ENCODE peak calls at places on chromosomes 2 and 18, in four cellular contexts. One of them, this sample, is unnamed.

GRCh38 chr18:11500153-11501122 is 109.0 kb upstream of the SLC35G4 start:
- DNase-seq in MM.1S: peak
- DNase-seq in ovary: no peak
- DNase-seq in SK-N-SH: no peak
- DNase-seq in this sample: no peak

GRCh38 chr18:66495844-66496243 is 108.0 kb downstream of the CDH19 start:
- DNase-seq in ovary: no peak
- DNase-seq in MM.1S: peak
- DNase-seq in SK-N-SH: peak
- DNase-seq in this sample: peak

GRCh38 chr2:192029089-192029488 is 165.6 kb downstream of the TMEFF2 start:
- DNase-seq in MM.1S: no peak
- DNase-seq in SK-N-SH: no peak
- DNase-seq in ovary: no peak
- DNase-seq in this sample: no peak

GRCh38 chr2:197306691-197307030 is 3.9 kb downstream of the ANKRD44 start:
- DNase-seq in SK-N-SH: no peak
- DNase-seq in MM.1S: peak
- DNase-seq in ovary: no peak
- DNase-seq in this sample: peak

GRCh38 chr18:12765127-12765526 is 62.3 kb downstream of the PSMG2 start:
- DNase-seq in MM.1S: no peak
- DNase-seq in SK-N-SH: no peak
- DNase-seq in ovary: no peak
- DNase-seq in this sample: no peak

GRCh38 chr2:138079976-138080375 is 115.7 kb downstream of the HNMT start:
- DNase-seq in ovary: no peak
- DNase-seq in SK-N-SH: no peak
- DNase-seq in MM.1S: no peak
- DNase-seq in this sample: no peak

GRCh38 chr2:99524056-99524455 is 34.2 kb upstream of the REV1 start:
- DNase-seq in MM.1S: no peak
- DNase-seq in SK-N-SH: no peak
- DNase-seq in ovary: no peak
- DNase-seq in this sample: no peak

GRCh38 chr18:9323750-9324445 is 10.7 kb upstream of the TWSG1 start:
- DNase-seq in SK-N-SH: no peak
- DNase-seq in ovary: no peak
- DNase-seq in MM.1S: no peak
- DNase-seq in this sample: no peak

GRCh38 chr2:144453039-144453336 is 66.9 kb downstream of the ZEB2 start:
- DNase-seq in SK-N-SH: no peak
- DNase-seq in MM.1S: no peak
- DNase-seq in ovary: no peak
- DNase-seq in this sample: no peak

GRCh38 chr2:101745711-101746694 is 48.5 kb downstream of the MAP4K4 start:
- DNase-seq in MM.1S: no peak
- DNase-seq in SK-N-SH: no peak
- DNase-seq in ovary: no peak
- DNase-seq in this sample: no peak

GRCh38 chr2:168244318-168244717 is 3.1 kb downstream of the STK39 start:
- DNase-seq in MM.1S: no peak
- DNase-seq in ovary: no peak
- DNase-seq in SK-N-SH: no peak
- DNase-seq in this sample: no peak

GRCh38 chr2:127624321-127625145 is 21.4 kb upstream of the GPR17 start:
- DNase-seq in SK-N-SH: no peak
- DNase-seq in ovary: peak
- DNase-seq in MM.1S: no peak
- DNase-seq in this sample: no peak

GRCh38 chr2:174951746-174952145 is 53.4 kb downstream of the CHN1 start:
- DNase-seq in ovary: no peak
- DNase-seq in MM.1S: no peak
- DNase-seq in SK-N-SH: no peak
- DNase-seq in this sample: no peak

GRCh38 chr2:3008551-3009498 is 368.8 kb downstream of the EIPR1 start:
- DNase-seq in MM.1S: no peak
- DNase-seq in ovary: no peak
- DNase-seq in SK-N-SH: peak
- DNase-seq in this sample: no peak

GRCh38 chr2:99692785-99693184 is 203.0 kb upstream of the REV1 start:
- DNase-seq in MM.1S: no peak
- DNase-seq in SK-N-SH: no peak
- DNase-seq in ovary: no peak
- DNase-seq in this sample: no peak

GRCh38 chr2:241794250-241794823 is 14.7 kb upstream of the NEU4 start:
- DNase-seq in SK-N-SH: no peak
- DNase-seq in ovary: peak
- DNase-seq in MM.1S: no peak
- DNase-seq in this sample: no peak

GRCh38 chr18:24068945-24069693 is 54.6 kb downstream of the TTC39C start:
- DNase-seq in ovary: no peak
- DNase-seq in MM.1S: no peak
- DNase-seq in SK-N-SH: no peak
- DNase-seq in this sample: no peak

GRCh38 chr18:10797882-10798281 is 272.1 kb downstream of the NAPG start:
- DNase-seq in SK-N-SH: no peak
- DNase-seq in MM.1S: peak
- DNase-seq in ovary: no peak
- DNase-seq in this sample: no peak

GRCh38 chr2:149741646-149742045 is 154.1 kb upstream of the MMADHC start:
- DNase-seq in MM.1S: no peak
- DNase-seq in SK-N-SH: no peak
- DNase-seq in ovary: no peak
- DNase-seq in this sample: no peak

GRCh38 chr2:42875880-42876279 is 83.5 kb upstream of the HAAO start:
- DNase-seq in ovary: no peak
- DNase-seq in SK-N-SH: no peak
- DNase-seq in MM.1S: no peak
- DNase-seq in this sample: no peak

GRCh38 chr18:10299686-10300085 is 154.7 kb upstream of the APCDD1 start:
- DNase-seq in MM.1S: no peak
- DNase-seq in SK-N-SH: no peak
- DNase-seq in ovary: no peak
- DNase-seq in this sample: no peak

GRCh38 chr2:148987286-148987685 is 51.2 kb upstream of the LYPD6B start:
- DNase-seq in MM.1S: no peak
- DNase-seq in ovary: no peak
- DNase-seq in SK-N-SH: no peak
- DNase-seq in this sample: no peak

GRCh38 chr2:239743206-239743605 is 281.9 kb downstream of the NDUFA10 start:
- DNase-seq in MM.1S: no peak
- DNase-seq in ovary: no peak
- DNase-seq in SK-N-SH: no peak
- DNase-seq in this sample: no peak

GRCh38 chr2:136901732-136902131 is 136.4 kb downstream of the THSD7B start:
- DNase-seq in MM.1S: no peak
- DNase-seq in SK-N-SH: no peak
- DNase-seq in ovary: no peak
- DNase-seq in this sample: no peak

GRCh38 chr2:204892506-204893255 is 347.4 kb downstream of the PARD3B start:
- DNase-seq in MM.1S: no peak
- DNase-seq in ovary: no peak
- DNase-seq in SK-N-SH: no peak
- DNase-seq in this sample: no peak

GRCh38 chr2:113838744-113839444 is 51.0 kb upstream of the ACTR3 start:
- DNase-seq in SK-N-SH: no peak
- DNase-seq in ovary: no peak
- DNase-seq in MM.1S: no peak
- DNase-seq in this sample: no peak

GRCh38 chr2:62725712-62726055 is 20.2 kb downstream of the EHBP1 start:
- DNase-seq in MM.1S: no peak
- DNase-seq in SK-N-SH: no peak
- DNase-seq in ovary: no peak
- DNase-seq in this sample: no peak

GRCh38 chr2:229733606-229734205 is 19.4 kb upstream of the DNER start:
- DNase-seq in ovary: no peak
- DNase-seq in SK-N-SH: no peak
- DNase-seq in MM.1S: no peak
- DNase-seq in this sample: no peak

GRCh38 chr2:5720426-5720825 is 28.2 kb downstream of the SOX11 start:
- DNase-seq in ovary: no peak
- DNase-seq in MM.1S: no peak
- DNase-seq in SK-N-SH: no peak
- DNase-seq in this sample: no peak

GRCh38 chr2:201414099-201415023 is 36.9 kb downstream of the TRAK2 start:
- DNase-seq in ovary: no peak
- DNase-seq in MM.1S: peak
- DNase-seq in SK-N-SH: no peak
- DNase-seq in this sample: no peak

GRCh38 chr2:88874063-88874657 is 182.7 kb downstream of the RPIA start:
- DNase-seq in ovary: no peak
- DNase-seq in MM.1S: peak
- DNase-seq in SK-N-SH: peak
- DNase-seq in this sample: no peak

GRCh38 chr2:3605013-3605961 is 10.4 kb downstream of the COLEC11 start:
- DNase-seq in MM.1S: no peak
- DNase-seq in SK-N-SH: peak
- DNase-seq in ovary: peak
- DNase-seq in this sample: peak

GRCh38 chr2:240855670-240856069 is 13.0 kb upstream of the AGXT start:
- DNase-seq in MM.1S: no peak
- DNase-seq in ovary: no peak
- DNase-seq in SK-N-SH: no peak
- DNase-seq in this sample: no peak

GRCh38 chr2:150601280-150602038 is 114.0 kb upstream of the RND3 start:
- DNase-seq in SK-N-SH: no peak
- DNase-seq in MM.1S: no peak
- DNase-seq in ovary: no peak
- DNase-seq in this sample: no peak

GRCh38 chr2:133773862-133774674 is 205.8 kb upstream of the NCKAP5 start:
- DNase-seq in MM.1S: no peak
- DNase-seq in ovary: no peak
- DNase-seq in SK-N-SH: no peak
- DNase-seq in this sample: no peak

GRCh38 chr2:237228226-237228625 is 142.5 kb downstream of the COPS8 start:
- DNase-seq in ovary: no peak
- DNase-seq in SK-N-SH: no peak
- DNase-seq in MM.1S: no peak
- DNase-seq in this sample: no peak

GRCh38 chr2:28958689-28959088 is 22.4 kb upstream of the TOGARAM2 start:
- DNase-seq in SK-N-SH: peak
- DNase-seq in MM.1S: peak
- DNase-seq in ovary: peak
- DNase-seq in this sample: peak

GRCh38 chr2:156322103-156322671 is 10.3 kb downstream of the NR4A2 start:
- DNase-seq in MM.1S: no peak
- DNase-seq in ovary: no peak
- DNase-seq in SK-N-SH: no peak
- DNase-seq in this sample: no peak

GRCh38 chr2:235027558-235028214 is 75.9 kb downstream of the SH3BP4 start:
- DNase-seq in ovary: no peak
- DNase-seq in MM.1S: no peak
- DNase-seq in SK-N-SH: no peak
- DNase-seq in this sample: no peak
- H3K4me3 ChIP-seq in ovary: no peak
- H3K4me3 ChIP-seq in MM.1S: no peak
- H3K4me3 ChIP-seq in SK-N-SH: no peak
- H3K4me3 ChIP-seq in this sample: no peak

DNA sequence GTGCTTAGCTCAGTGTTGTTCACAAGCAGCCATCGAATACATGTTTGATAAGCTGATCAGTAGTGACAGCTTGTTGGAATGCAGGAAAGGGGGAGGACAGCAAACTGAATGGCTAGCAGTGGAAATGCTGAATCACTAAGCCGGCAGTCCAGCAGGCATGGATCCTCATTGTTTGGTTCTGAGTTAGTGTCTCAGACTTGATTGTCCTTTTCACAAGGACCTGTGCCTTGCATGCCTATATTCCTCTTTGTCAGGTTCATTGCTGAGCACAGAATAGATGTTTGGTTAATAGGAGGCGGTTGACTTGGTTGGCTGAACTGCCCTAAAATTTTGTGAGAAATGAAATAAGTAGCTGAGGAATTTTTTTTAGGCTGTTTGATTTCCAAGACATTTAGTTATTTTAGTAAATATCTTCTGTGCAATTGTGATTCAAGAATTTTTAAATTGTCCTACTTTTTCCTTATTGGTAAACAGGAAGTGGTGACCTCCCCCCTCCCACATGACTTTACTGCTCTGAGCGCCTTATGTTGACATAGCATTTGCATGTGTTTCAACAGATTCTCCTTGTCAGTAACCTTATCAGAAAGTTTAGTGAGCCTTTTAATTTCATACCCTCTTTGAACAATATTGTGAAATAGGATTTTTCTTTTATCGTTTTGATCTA is 21.4 kb upstream of the STON1 start:
- DNase-seq in SK-N-SH: no peak
- DNase-seq in ovary: no peak
- DNase-seq in MM.1S: no peak
- DNase-seq in this sample: no peak
- H3K27ac ChIP-seq in SK-N-SH: peak
- H3K27ac ChIP-seq in ovary: peak
- H3K27ac ChIP-seq in MM.1S: no peak
- H3K27ac ChIP-seq in this sample: peak

GRCh38 chr2:176681584-176682115 is 412.4 kb downstream of the MTX2 start:
- DNase-seq in SK-N-SH: no peak
- DNase-seq in ovary: no peak
- DNase-seq in MM.1S: no peak
- DNase-seq in this sample: no peak
- H3K4me3 ChIP-seq in SK-N-SH: no peak
- H3K4me3 ChIP-seq in ovary: no peak
- H3K4me3 ChIP-seq in MM.1S: no peak
- H3K4me3 ChIP-seq in this sample: no peak

GRCh38 chr2:147614491-147614890 is 230.3 kb upstream of the ACVR2A start:
- DNase-seq in ovary: no peak
- DNase-seq in MM.1S: no peak
- DNase-seq in SK-N-SH: no peak
- DNase-seq in this sample: no peak
- H3K27ac ChIP-seq in ovary: no peak
- H3K27ac ChIP-seq in MM.1S: no peak
- H3K27ac ChIP-seq in SK-N-SH: no peak
- H3K27ac ChIP-seq in this sample: no peak

This sample was measured in right cardiac atrium.